ENCODE peak calls at places on chromosomes 7 and 10, in four cellular contexts. O is left ventricle myocardium inferior, Y is left lung, T is small intestine. P is an unnamed sample. For H3K4me1, the result is how much of the 10 kb centered on the place peaks cover.

GRCh38 chr10:114271014-114271778 is 32.1 kb downstream of the VWA2 start:
- DNase-seq in O (no peak), Y (no peak), T (no peak), P (no peak)

GRCh38 chr10:79229830-79230562 is 117.3 kb upstream of the PPIF start:
- DNase-seq in O (no peak), Y (no peak), T (no peak), P (no peak)

GRCh38 chr10:11165591-11166543 is 148.2 kb downstream of the CELF2 start:
- DNase-seq in O (peak), Y (peak), T (peak), P (peak)

GRCh38 chr7:156984209-156984891 is 26.1 kb downstream of the MNX1 start:
- DNase-seq in O (no peak), Y (no peak), T (no peak), P (no peak)

GRCh38 chr7:64890761-64891666 is 12.1 kb upstream of the ZNF273 start:
- DNase-seq in O (no peak), Y (no peak), T (no peak), P (no peak)

GRCh38 chr7:82405291-82405690 is 38.3 kb downstream of the CACNA2D1 start:
- DNase-seq in O (no peak), Y (no peak), T (no peak), P (no peak)

GRCh38 chr7:157518514-157519175 is 181.8 kb downstream of the DNAJB6 start:
- DNase-seq in O (no peak), Y (no peak), T (no peak), P (no peak)

GRCh38 chr10:24381235-24382010 is 172.5 kb downstream of the KIAA1217 start:
- DNase-seq in O (no peak), Y (no peak), T (no peak), P (no peak)

GRCh38 chr7:70459546-70459945 is 672.4 kb upstream of the GALNT17 start:
- DNase-seq in O (no peak), Y (no peak), T (no peak), P (no peak)
- H3K4me1 ChIP-seq in O (under half), Y (under half), T (under half), P (under half)

DNA sequence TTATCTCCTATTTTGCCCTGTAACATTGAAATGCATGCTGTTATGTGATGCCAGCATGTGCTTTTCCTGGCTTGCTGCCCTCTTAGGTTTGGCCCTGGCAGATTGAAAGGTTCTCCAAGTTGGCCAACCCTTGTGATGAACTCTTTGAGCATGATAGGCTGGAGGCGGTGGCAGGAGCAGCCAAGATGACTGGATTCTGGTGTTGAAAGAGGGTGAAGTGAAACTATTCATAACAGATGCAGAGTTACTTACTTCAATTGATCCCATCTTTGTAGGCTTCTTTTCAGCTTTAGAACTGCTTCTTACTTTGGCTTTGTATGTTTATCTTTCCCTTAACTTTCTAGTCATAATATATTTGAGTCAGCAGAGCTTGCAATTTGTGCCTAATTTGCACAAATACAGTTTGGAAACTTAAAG is 57.6 kb downstream of the BICC1 start:
- DNase-seq in O (no peak), Y (no peak), T (no peak), P (no peak)
- H3K4me3 ChIP-seq in O (no peak), Y (no peak), T (no peak), P (no peak)

GRCh38 chr10:86868353-86868752 is 89.1 kb downstream of the MMRN2 start:
- DNase-seq in O (no peak), Y (no peak), T (no peak), P (no peak)
- H3K4me1 ChIP-seq in O (half or more), Y (under half), T (under half), P (under half)

DNA sequence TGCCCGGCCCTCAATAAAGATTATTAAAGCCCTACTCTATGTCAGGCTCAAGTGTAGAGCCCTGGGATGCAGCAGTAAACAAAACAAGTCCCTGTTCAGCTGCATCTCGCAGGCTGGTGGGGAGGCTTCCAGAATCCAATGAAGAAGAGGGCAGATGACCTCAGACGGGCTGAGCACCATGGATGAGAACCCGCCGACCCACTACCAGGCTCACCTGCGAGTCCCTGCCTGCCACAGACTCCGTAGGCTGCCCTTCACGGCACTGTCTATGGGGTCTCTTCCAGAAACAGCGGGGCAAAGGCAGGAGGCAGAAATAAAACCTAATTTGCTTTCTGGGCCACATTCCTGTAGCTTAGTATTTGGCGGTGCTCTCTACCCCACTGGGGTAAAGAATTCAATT is 22.7 kb downstream of the CHST15 start:
- DNase-seq in O (no peak), Y (no peak), T (no peak), P (no peak)
- H3K4me3 ChIP-seq in O (no peak), Y (no peak), T (no peak), P (no peak)

DNA sequence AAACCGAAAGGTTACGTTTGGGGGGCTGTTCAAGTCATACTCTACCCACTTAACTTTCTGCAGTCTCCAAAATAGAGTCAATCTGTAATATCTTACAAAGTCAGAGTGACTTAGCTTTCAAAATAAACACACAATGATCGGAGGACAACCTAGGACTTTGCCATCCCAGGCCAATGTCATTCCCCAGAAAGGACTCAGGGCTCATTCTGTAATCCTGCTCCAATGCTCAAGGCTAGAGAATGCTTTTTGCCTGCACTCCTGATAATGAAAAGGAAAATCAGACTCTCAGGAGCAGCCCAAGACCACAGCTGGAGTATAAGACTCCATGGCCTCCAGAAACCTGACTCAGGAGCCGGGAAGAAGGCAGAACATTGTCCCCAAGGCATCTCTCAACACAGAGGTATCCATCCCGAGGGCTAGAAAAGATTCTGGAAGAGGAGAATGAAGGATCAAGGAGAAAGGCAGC is 28.5 kb upstream of the ASCC1 start:
- DNase-seq in O (peak), Y (no peak), T (peak), P (no peak)
- H3K4me1 ChIP-seq in O (half or more), Y (half or more), T (under half), P (half or more)

DNA sequence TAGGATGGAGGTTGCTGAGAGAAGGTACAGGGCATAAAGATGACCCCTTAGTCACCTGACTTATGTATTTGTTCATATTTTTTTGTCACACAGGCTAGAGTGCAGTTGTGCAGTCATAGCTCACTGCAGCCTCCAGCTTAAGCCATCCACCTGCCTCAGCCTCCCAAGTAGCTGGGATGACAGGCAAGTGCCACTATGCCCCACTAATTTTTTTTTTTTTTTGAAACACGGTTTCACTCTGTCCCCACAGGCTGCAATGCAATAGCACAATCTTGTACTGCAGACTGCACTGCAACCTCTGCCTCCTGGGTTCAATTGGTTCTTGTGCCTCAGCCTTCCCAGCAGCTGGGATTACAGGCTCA is 1.8 kb downstream of the MBLAC1 start:
- DNase-seq in O (no peak), Y (no peak), T (peak), P (no peak)
- H3K4me3 ChIP-seq in O (no peak), Y (no peak), T (no peak), P (no peak)

P was measured in lower lobe of right lung.